ENCODE peak calls at places on chromosome 16, in ten cellular contexts. O is tibial nerve, C is K562, P is sigmoid colon, N is A549, I is stomach, G is GM12878, X is ovary, J is suprapubic skin, K is transverse colon. B is an unnamed sample.

GRCh38 chr16:89308391-89309333 is 91.2 kb downstream of the ZNF778 start:
- DNase-seq in O (no peak), C (peak; percentile 31), P (no peak), N (no peak), I (no peak), G (no peak), X (no peak), J (no peak), K (no peak), B (no peak)

GRCh38 chr16:1089822-1090619 is 6.0 kb downstream of the C1QTNF8 start:
- DNase-seq in O (no peak), C (peak; percentile 19), P (no peak), N (peak; percentile 79), I (peak; percentile 78), G (no peak), X (no peak), J (no peak), K (peak; percentile 93), B (no peak)

GRCh38 chr16:22318690-22319358 is 21.6 kb downstream of the POLR3E start:
- DNase-seq in O (no peak), C (peak; percentile 52), P (peak; percentile 66), N (peak; percentile 55), I (peak; percentile 43), G (no peak), X (no peak), J (peak; percentile 78), K (peak; percentile 38), B (no peak)

GRCh38 chr16:53154513-53154912 is 99.7 kb downstream of the CHD9 start:
- DNase-seq in O (no peak), C (no peak), P (no peak), N (no peak), I (no peak), G (no peak), X (no peak), J (no peak), K (no peak), B (no peak)

GRCh38 chr16:67547423-67548264 is 14.7 kb upstream of the CTCF start:
- DNase-seq in O (no peak), C (no peak), P (peak; percentile 74), N (no peak), I (no peak), G (no peak), X (peak; percentile 32), J (no peak), K (peak; percentile 60), B (no peak)

GRCh38 chr16:9311303-9311954 is 220.0 kb downstream of the HAPSTR1 start:
- DNase-seq in O (no peak), C (no peak), P (no peak), N (no peak), I (no peak), G (no peak), X (no peak), J (no peak), K (peak; percentile 42), B (no peak)

GRCh38 chr16:68197250-68197649 is 38.7 kb downstream of the ESRP2 start:
- DNase-seq in O (no peak), C (no peak), P (no peak), N (peak; percentile 29), I (no peak), G (no peak), X (no peak), J (no peak), K (no peak), B (no peak)

GRCh38 chr16:3727806-3728381 is 10.6 kb upstream of the TRAP1 start:
- DNase-seq in O (no peak), C (no peak), P (no peak), N (no peak), I (no peak), G (no peak), X (no peak), J (no peak), K (no peak), B (peak; percentile 75)

GRCh38 chr16:46620265-46621005 is 744 bp downstream of the SHCBP1 start:
- DNase-seq in O (no peak), C (peak; percentile 55), P (no peak), N (peak; percentile 7), I (no peak), G (no peak), X (no peak), J (no peak), K (no peak), B (no peak)

GRCh38 chr16:50610331-50611262 is 62.4 kb downstream of the NKD1 start:
- DNase-seq in O (no peak), C (peak; percentile 6), P (no peak), N (no peak), I (no peak), G (no peak), X (no peak), J (no peak), K (no peak), B (peak; percentile 47)

GRCh38 chr16:25023541-25023940 is 8.4 kb upstream of the ARHGAP17 start:
- DNase-seq in O (no peak), C (no peak), P (no peak), N (no peak), I (no peak), G (no peak), X (no peak), J (no peak), K (no peak), B (no peak)

GRCh38 chr16:10852948-10853347 is 24.1 kb upstream of the CIITA start:
- DNase-seq in O (no peak), C (no peak), P (peak; percentile 8), N (no peak), I (no peak), G (no peak), X (no peak), J (no peak), K (no peak), B (no peak)

GRCh38 chr16:78606572-78606971 is 507.1 kb downstream of the WWOX start:
- DNase-seq in O (no peak), C (no peak), P (no peak), N (no peak), I (no peak), G (no peak), X (no peak), J (no peak), K (no peak), B (no peak)

GRCh38 chr16:929674-930073 is 41.1 kb downstream of the LMF1 start:
- DNase-seq in O (no peak), C (no peak), P (no peak), N (no peak), I (no peak), G (no peak), X (no peak), J (no peak), K (no peak), B (no peak)

GRCh38 chr16:61243954-61244353 is 792.3 kb downstream of the CDH8 start:
- DNase-seq in O (no peak), C (no peak), P (no peak), N (no peak), I (no peak), G (no peak), X (no peak), J (no peak), K (no peak), B (no peak)

GRCh38 chr16:61246592-61246991 is 789.6 kb downstream of the CDH8 start:
- DNase-seq in O (no peak), C (no peak), P (no peak), N (no peak), I (no peak), G (no peak), X (no peak), J (no peak), K (no peak), B (no peak)
- TF ChIP-seq EP300 in O (no peak), C (no peak), P (no peak), N (no peak), I (no peak), G (no peak), X (no peak), J (no peak), K (no peak), B (no peak)

GRCh38 chr16:84833542-84834402 is 14.0 kb downstream of the CRISPLD2 start:
- DNase-seq in O (no peak), C (no peak), P (peak; percentile 86), N (no peak), I (no peak), G (no peak), X (peak; percentile 63), J (no peak), K (no peak), B (no peak)

GRCh38 chr16:84830765-84831384 is 11.1 kb downstream of the CRISPLD2 start:
- DNase-seq in O (no peak), C (no peak), P (peak; percentile 79), N (no peak), I (no peak), G (no peak), X (peak; percentile 53), J (no peak), K (no peak), B (no peak)

GRCh38 chr16:84834403-84834772 is 14.6 kb downstream of the CRISPLD2 start:
- DNase-seq in O (no peak), C (no peak), P (no peak), N (no peak), I (no peak), G (no peak), X (peak; percentile 32), J (no peak), K (no peak), B (no peak)

GRCh38 chr16:84833142-84833495 is 13.3 kb downstream of the CRISPLD2 start:
- DNase-seq in O (no peak), C (no peak), P (peak; percentile 78), N (no peak), I (no peak), G (no peak), X (no peak), J (no peak), K (no peak), B (no peak)

GRCh38 chr16:84832488-84833141 is 12.8 kb downstream of the CRISPLD2 start:
- DNase-seq in O (peak; percentile 92), C (no peak), P (peak; percentile 99), N (no peak), I (peak; percentile 54), G (no peak), X (peak; percentile 96), J (peak; percentile 95), K (peak; percentile 78), B (peak; percentile 52)
- TF ChIP-seq POLR2A in O (no peak), C (no peak), P (peak; percentile 53), N (no peak), I (no peak), G (no peak), X (no peak), J (peak; percentile 17), K (peak; percentile 28), B (no peak)

DNA sequence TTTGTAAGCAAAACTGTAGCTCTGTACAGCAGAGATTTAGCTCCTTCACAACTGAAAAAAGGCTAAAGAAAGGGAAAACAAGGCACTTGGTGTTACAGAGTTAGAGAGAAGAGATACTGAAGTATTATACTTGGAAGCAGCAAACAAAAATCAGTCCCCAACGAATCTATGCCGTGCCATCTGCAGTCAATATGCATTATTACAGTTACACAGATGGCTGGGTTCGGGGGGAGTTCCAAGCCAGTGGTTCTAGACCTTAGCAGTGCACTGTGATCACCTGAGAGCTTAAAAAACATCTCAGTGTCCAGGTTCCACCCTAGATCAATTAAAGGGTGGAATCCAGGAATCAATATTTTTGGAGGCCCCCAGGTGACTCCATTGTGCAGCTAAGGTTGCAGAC is 489.9 kb downstream of the SHISA9 start:
- DNase-seq in O (no peak), C (no peak), P (no peak), N (no peak), I (no peak), G (peak; percentile 15), X (no peak), J (no peak), K (no peak), B (no peak)
- H3K4me3 ChIP-seq in O (no peak overlapping the region), C (no peak overlapping the region), P (no peak overlapping the region), N (no peak overlapping the region), I (no peak overlapping the region), G (no peak overlapping the region), X (no peak overlapping the region), J (no peak overlapping the region), K (no peak overlapping the region), B (no peak overlapping the region)

GRCh38 chr16:86609115-86609514 is 30.8 kb downstream of the FOXL1 start:
- DNase-seq in O (no peak), C (no peak), P (no peak), N (peak; percentile 30), I (no peak), G (no peak), X (no peak), J (no peak), K (no peak), B (no peak)
- TF ChIP-seq EP300 in O (no peak), C (no peak), P (no peak), N (no peak), I (no peak), G (no peak), X (no peak), J (no peak), K (no peak), B (no peak)

B was measured in upper lobe of left lung.